ENCODE peak calls at places on chromosomes 7 and 10, in ten cellular contexts. O, R, B, H, G, M, Y, E, F and Q are unnamed samples.

GRCh38 chr7:887488-887820 is 11.1 kb downstream of the GET4 start:
- DNase-seq in O (no peak), R (no peak), B (no peak), H (no peak), G (no peak), M (no peak), Y (no peak), E (no peak), F (peak; percentile 10), Q (no peak)

GRCh38 chr10:44125879-44126675 is 258.8 kb downstream of the CXCL12 start:
- DNase-seq in O (peak; percentile 11), R (no peak), B (no peak), H (peak; percentile 82), G (peak; percentile 73), M (peak; percentile 48), Y (no peak), E (no peak), F (no peak), Q (no peak)

GRCh38 chr7:87517136-87517805 is 41.8 kb upstream of the ABCB4 start:
- DNase-seq in O (peak; percentile 38), R (no peak), B (no peak), H (no peak), G (no peak), M (peak; percentile 94), Y (no peak), E (peak; percentile 76), F (no peak), Q (no peak)

GRCh38 chr7:52712938-52713337 is 322.5 kb upstream of the POM121L12 start:
- DNase-seq in O (no peak), R (no peak), B (no peak), H (no peak), G (no peak), M (no peak), Y (no peak), E (no peak), F (no peak), Q (no peak)

GRCh38 chr10:32256613-32257437 is 90.1 kb downstream of the EPC1 start:
- DNase-seq in O (no peak), R (no peak), B (peak; percentile 59), H (no peak), G (no peak), M (peak; percentile 49), Y (peak; percentile 79), E (peak; percentile 37), F (peak; percentile 53), Q (peak; percentile 68)

GRCh38 chr10:51445587-51445986 is 253.8 kb downstream of the CSTF2T start:
- DNase-seq in O (no peak), R (no peak), B (no peak), H (no peak), G (no peak), M (no peak), Y (no peak), E (no peak), F (no peak), Q (no peak)

GRCh38 chr7:38274927-38275326 is 1.5 kb upstream of the TARP start:
- DNase-seq in O (no peak), R (no peak), B (no peak), H (no peak), G (no peak), M (peak; percentile 90), Y (no peak), E (no peak), F (no peak), Q (no peak)

GRCh38 chr7:30613366-30614325 is 19.0 kb downstream of the GARS1 start:
- DNase-seq in O (no peak), R (no peak), B (no peak), H (no peak), G (no peak), M (no peak), Y (no peak), E (peak; percentile 20), F (no peak), Q (no peak)

GRCh38 chr7:101891936-101892640 is 74.7 kb downstream of the CUX1 start:
- DNase-seq in O (no peak), R (no peak), B (no peak), H (no peak), G (no peak), M (peak; percentile 71), Y (no peak), E (peak; percentile 21), F (no peak), Q (no peak)

GRCh38 chr10:132716691-132717490 is 69.1 kb downstream of the NKX6-2 start:
- DNase-seq in O (no peak), R (no peak), B (no peak), H (no peak), G (no peak), M (peak; percentile 38), Y (peak; percentile 50), E (no peak), F (no peak), Q (no peak)